ENCODE peak calls at places on chromosomes 3 and 15, in four cellular contexts. T is H1, H is GM12878, O is HepG2. Z is an unnamed sample.

GRCh38 chr3:23805881-23806321 is at the start of gene UBE2E1:
- DNase-seq in T (no peak), H (no peak), O (peak; percentile 38), Z (peak; percentile 80)

GRCh38 chr3:136819784-136820640 is 1.1 kb downstream of the SLC35G2 start:
- DNase-seq in T (peak; percentile 76), H (no peak), O (peak; percentile 34), Z (no peak)

GRCh38 chr15:99962006-99962561 is 228.8 kb upstream of the LYSMD4 start:
- DNase-seq in T (peak; percentile 20), H (no peak), O (no peak), Z (no peak)

GRCh38 chr15:97840501-97840900 is 120.0 kb upstream of the ARRDC4 start:
- DNase-seq in T (no peak), H (no peak), O (no peak), Z (no peak)

GRCh38 chr3:39905788-39906187 is 96.4 kb downstream of the MYRIP start:
- DNase-seq in T (no peak), H (no peak), O (peak; percentile 11), Z (no peak)

GRCh38 chr3:109853077-109853732 is 515.9 kb upstream of the DPPA4 start:
- DNase-seq in T (no peak), H (no peak), O (no peak), Z (no peak)

GRCh38 chr3:194086251-194087075 is 49.5 kb upstream of the HES1 start:
- DNase-seq in T (peak; percentile 64), H (no peak), O (no peak), Z (no peak)

GRCh38 chr3:18988619-18989229 is 159.6 kb upstream of the KCNH8 start:
- DNase-seq in T (no peak), H (no peak), O (peak; percentile 12), Z (peak; percentile 1)

GRCh38 chr3:156142649-156143048 is 22.3 kb downstream of the KCNAB1 start:
- DNase-seq in T (no peak), H (no peak), O (no peak), Z (no peak)

GRCh38 chr3:27990347-27990746 is 251.1 kb upstream of the CMC1 start:
- DNase-seq in T (no peak), H (no peak), O (no peak), Z (no peak)

GRCh38 chr3:48599509-48600285 is 4.6 kb upstream of the COL7A1 start:
- DNase-seq in T (no peak), H (no peak), O (no peak), Z (no peak)

GRCh38 chr15:101024111-101024695 is 105.0 kb downstream of the LRRK1 start:
- DNase-seq in T (no peak), H (no peak), O (no peak), Z (no peak)

GRCh38 chr3:145798005-145798404 is 363.0 kb downstream of the PLOD2 start:
- DNase-seq in T (no peak), H (no peak), O (no peak), Z (no peak)

GRCh38 chr3:27312044-27312668 is 57.0 kb downstream of the NEK10 start:
- DNase-seq in T (no peak), H (peak; percentile 15), O (peak; percentile 66), Z (peak; percentile 25)

GRCh38 chr15:57916695-57917094 is 148.8 kb downstream of the ALDH1A2 start:
- DNase-seq in T (no peak), H (no peak), O (no peak), Z (no peak)

GRCh38 chr15:73560501-73561117 is 72.6 kb downstream of the NPTN start:
- DNase-seq in T (no peak), H (peak; percentile 9), O (peak; percentile 61), Z (no peak)

GRCh38 chr15:95932141-95932540 is 398.4 kb upstream of the NR2F2 start:
- DNase-seq in T (no peak), H (no peak), O (no peak), Z (no peak)

GRCh38 chr3:138569090-138569489 is 25.0 kb downstream of the CEP70 start:
- DNase-seq in T (no peak), H (no peak), O (no peak), Z (no peak)

GRCh38 chr3:58998476-58999117 is 51.2 kb downstream of the CFAP20DC start:
- DNase-seq in T (no peak), H (no peak), O (no peak), Z (peak; percentile 80)

GRCh38 chr3:177320765-177321247 is 123.5 kb upstream of the TBL1XR1 start:
- DNase-seq in T (no peak), H (no peak), O (no peak), Z (no peak)

GRCh38 chr3:25895443-25895842 is 105.6 kb downstream of the OXSM start:
- DNase-seq in T (no peak), H (no peak), O (no peak), Z (no peak)
- TF ChIP-seq BRCA1 in T (no peak), H (no peak), O (no peak), Z (no peak)

DNA sequence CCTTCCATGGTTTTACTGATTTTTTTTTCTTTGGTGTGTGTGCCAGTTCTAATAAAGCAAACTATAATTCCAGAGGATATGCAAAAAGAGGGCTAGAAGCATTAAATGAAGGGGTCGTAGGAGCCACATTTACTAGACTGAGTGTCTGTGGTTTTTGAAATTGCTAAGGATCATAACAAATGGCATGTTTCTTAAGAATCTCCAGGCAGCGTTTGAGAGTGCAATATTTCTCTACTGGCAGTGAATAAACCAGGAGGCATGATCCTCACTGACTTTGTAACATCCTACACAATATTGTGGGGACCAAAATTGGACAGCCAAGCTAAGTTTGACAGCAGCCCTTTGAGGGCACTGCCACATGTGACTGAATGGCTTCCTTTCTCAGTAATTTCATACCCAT is 115.9 kb upstream of the CCNL1 start:
- DNase-seq in T (no peak), H (no peak), O (no peak), Z (no peak)
- TF ChIP-seq BRCA1 in T (no peak), H (no peak), O (no peak), Z (no peak)

GRCh38 chr3:124636101-124636862 is 94.0 kb upstream of the UMPS start:
- DNase-seq in T (no peak), H (no peak), O (no peak), Z (peak; percentile 19)
- TF ChIP-seq BRCA1 in T (no peak), H (no peak), O (no peak), Z (no peak)

DNA sequence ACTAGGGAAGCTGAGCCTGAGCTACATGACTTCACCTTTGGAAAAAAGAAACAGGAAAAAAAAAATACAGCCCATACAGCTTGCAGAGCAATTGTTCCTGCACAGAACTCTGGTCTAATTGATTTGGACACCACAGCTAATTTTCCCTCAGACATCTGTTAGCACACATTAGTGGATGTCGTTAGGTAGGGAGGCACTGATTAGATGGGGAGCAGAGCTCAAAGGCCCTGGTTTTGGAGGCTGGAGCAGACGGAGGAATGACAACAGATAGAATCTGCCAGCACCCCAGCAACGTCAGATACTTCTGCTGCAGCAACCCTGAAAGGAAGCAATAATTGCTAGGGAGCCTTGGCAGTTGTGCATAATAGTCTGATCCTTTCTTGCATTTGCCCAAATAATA is 398.9 kb downstream of the LSAMP start:
- DNase-seq in T (no peak), H (no peak), O (no peak), Z (no peak)
- TF ChIP-seq BRCA1 in T (no peak), H (no peak), O (no peak), Z (no peak)

GRCh38 chr15:60590935-60591490 is 112.1 kb upstream of the ICE2 start:
- DNase-seq in T (peak; percentile 78), H (no peak), O (peak; percentile 96), Z (no peak)

GRCh38 chr15:60594071-60594470 is 115.1 kb upstream of the ICE2 start:
- DNase-seq in T (no peak), H (no peak), O (no peak), Z (no peak)

GRCh38 chr15:60591491-60592385 is 112.8 kb upstream of the ICE2 start:
- DNase-seq in T (peak; percentile 80), H (no peak), O (no peak), Z (no peak)

GRCh38 chr15:60589728-60590127 is 110.8 kb upstream of the ICE2 start:
- DNase-seq in T (no peak), H (no peak), O (no peak), Z (no peak)

DNA sequence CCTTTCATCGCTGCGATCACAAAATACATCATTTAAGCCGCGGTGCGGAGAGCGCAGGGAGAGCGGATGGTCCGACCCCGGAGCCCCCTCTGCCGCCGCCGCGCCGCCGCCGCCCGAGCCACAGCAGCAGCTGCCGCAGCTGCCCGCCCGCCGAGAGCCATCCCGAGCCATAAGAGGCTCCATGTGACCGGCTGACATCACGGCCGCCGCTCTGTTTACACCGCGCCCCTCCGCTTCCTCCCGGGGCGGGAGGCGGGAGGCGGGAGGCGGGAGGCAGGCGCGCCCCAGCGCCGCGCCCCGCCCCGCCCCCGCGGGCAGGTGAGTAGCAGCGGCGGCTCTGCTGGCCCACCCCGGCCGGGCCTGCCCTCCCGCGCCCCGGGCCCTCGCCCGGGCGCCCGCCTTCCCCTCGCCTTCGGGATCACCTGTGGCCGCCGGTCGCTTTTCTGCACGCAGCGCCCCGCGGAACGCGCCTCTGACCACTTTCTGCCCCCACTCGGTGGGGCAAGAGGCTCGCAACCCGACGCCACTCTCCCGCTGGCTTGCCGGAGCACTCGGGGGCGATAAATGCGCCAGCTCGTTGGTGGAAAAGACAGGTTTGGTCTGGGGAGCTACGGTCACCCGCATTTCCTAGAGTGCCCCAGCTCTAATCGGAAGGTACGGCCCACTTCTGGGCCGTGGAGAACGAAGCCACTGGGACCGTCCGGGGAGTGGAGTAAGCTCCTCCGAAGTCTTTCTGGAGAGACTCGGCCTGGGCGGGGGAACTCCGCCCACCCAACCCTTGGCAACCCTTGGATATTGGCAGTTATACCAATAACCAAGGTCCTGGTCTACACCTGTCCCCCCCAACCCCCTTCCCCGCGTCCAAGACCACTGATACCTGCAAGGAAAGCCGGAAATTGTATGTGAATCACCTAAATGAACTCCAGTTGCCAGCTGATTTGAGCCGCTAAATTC is 113.7 kb upstream of the ICE2 start:
- DNase-seq in T (peak; percentile 81), H (no peak), O (peak; percentile 74), Z (peak; percentile 54)
- TF ChIP-seq BRCA1 in T (no peak), H (no peak), O (peak; percentile 79), Z (no peak)

DNA sequence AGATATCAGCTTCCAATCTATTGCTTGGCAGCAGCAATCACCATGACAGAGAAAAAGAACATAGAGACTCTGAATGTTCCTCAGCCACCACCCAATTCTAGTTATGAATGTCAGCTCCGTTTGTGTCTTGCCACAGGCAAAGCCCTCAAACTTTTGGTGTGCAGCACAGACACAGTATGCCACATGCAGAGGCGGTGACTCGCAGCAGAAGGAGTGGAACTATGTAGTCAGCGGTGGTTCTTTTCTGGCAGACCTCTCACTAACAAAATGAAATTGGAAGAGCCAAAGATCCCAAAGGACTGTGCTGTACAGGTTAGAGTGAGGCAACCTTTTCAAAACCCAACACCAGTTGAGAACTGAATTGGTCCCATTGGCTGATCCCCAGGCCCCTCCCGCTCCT is 220.9 kb downstream of the SLC9A9 start:
- DNase-seq in T (no peak), H (no peak), O (no peak), Z (no peak)
- TF ChIP-seq BRCA1 in T (no peak), H (no peak), O (no peak), Z (no peak)